ENCODE peak calls at places on chromosomes 4 and X, in nine cellular contexts. K, Z, S, W, A, R, C, I and P are unnamed samples.

GRCh38 chrX:27953161-27953560 is 28.1 kb downstream of the DCAF8L1 start:
- DNase-seq in R (no peak), A (no peak), S (no peak), I (no peak), C (no peak), K (no peak), W (no peak), Z (no peak), P (no peak)

GRCh38 chr4:89482248-89482647 is 174.6 kb upstream of the GPRIN3 start:
- DNase-seq in S (no peak), R (peak), I (peak), A (peak), K (peak), C (no peak), Z (peak), W (peak), P (peak)

GRCh38 chr4:628821-629635 is 3.7 kb downstream of the PDE6B start:
- DNase-seq in Z (no peak), R (no peak), W (no peak), I (no peak), K (no peak), S (no peak), A (no peak), C (no peak), P (no peak)

GRCh38 chr4:118177121-118177520 is 142.8 kb downstream of the NDST3 start:
- DNase-seq in A (no peak), Z (peak), R (no peak), K (peak), C (no peak), W (no peak), S (no peak), I (no peak), P (no peak)

GRCh38 chr4:124179521-124180186 is 532.9 kb downstream of the ANKRD50 start:
- DNase-seq in W (no peak), I (no peak), C (no peak), S (no peak), R (no peak), K (no peak), A (peak), Z (no peak), P (no peak)

GRCh38 chr4:145278341-145279121 is 98.1 kb upstream of the OTUD4 start:
- DNase-seq in C (no peak), K (peak), W (no peak), R (peak), S (no peak), A (no peak), I (no peak), Z (peak), P (peak)

GRCh38 chr4:101346312-101346561 is 1.1 kb downstream of the PPP3CA start:
- DNase-seq in W (no peak), I (no peak), K (no peak), Z (no peak), C (peak), S (peak), A (no peak), R (no peak), P (no peak)

GRCh38 chr4:80307183-80307735 is 28.3 kb upstream of the CFAP299 start:
- DNase-seq in I (no peak), K (peak), Z (peak), A (peak), R (peak), C (no peak), S (no peak), W (peak), P (no peak)

GRCh38 chr4:39662683-39663082 is 24.0 kb upstream of the SMIM14 start:
- DNase-seq in S (no peak), Z (no peak), A (no peak), R (no peak), W (no peak), K (no peak), C (no peak), I (no peak), P (no peak)

GRCh38 chr4:39729557-39729956 is 31.6 kb downstream of the UBE2K start:
- DNase-seq in Z (peak), I (no peak), S (no peak), R (peak), K (no peak), A (no peak), W (no peak), C (no peak), P (no peak)

GRCh38 chr4:148514041-148514440 is 71.8 kb upstream of the NR3C2 start:
- DNase-seq in W (no peak), I (peak), A (no peak), Z (no peak), R (peak), C (no peak), S (no peak), K (peak), P (no peak)

GRCh38 chrX:44874481-44875184 is 1.6 kb downstream of the KDM6A start:
- DNase-seq in W (peak), A (peak), C (peak), I (peak), S (peak), K (peak), Z (peak), R (peak), P (no peak)

GRCh38 chr4:156547891-156548290 is 423.7 kb downstream of the PDGFC start:
- DNase-seq in S (no peak), Z (no peak), W (no peak), I (no peak), R (no peak), K (peak), C (no peak), A (peak), P (no peak)

GRCh38 chr4:110091426-110091825 is 107.0 kb downstream of the ELOVL6 start:
- DNase-seq in W (no peak), C (no peak), I (peak), A (no peak), Z (peak), R (peak), K (peak), S (no peak), P (peak)

GRCh38 chr4:3518941-3519340 is 13.3 kb downstream of the LRPAP1 start:
- DNase-seq in W (no peak), K (no peak), Z (no peak), A (no peak), S (no peak), R (no peak), C (no peak), I (no peak), P (no peak)

GRCh38 chr4:153465583-153465921 is 608 bp upstream of the TMEM131L start:
- DNase-seq in W (peak), I (peak), R (peak), C (no peak), A (peak), Z (peak), K (peak), S (no peak), P (peak)

GRCh38 chrX:86946569-86946968 is 571.0 kb upstream of the KLHL4 start:
- DNase-seq in W (peak), A (peak), I (peak), C (no peak), Z (peak), K (peak), R (peak), S (no peak), P (no peak)

GRCh38 chrX:145410622-145411021 is 163.3 kb downstream of the SPANXN1 start:
- DNase-seq in A (no peak), Z (no peak), C (no peak), R (no peak), I (no peak), S (no peak), W (no peak), K (no peak), P (no peak)

GRCh38 chr4:89319756-89320155 is 12.2 kb upstream of the GPRIN3 start:
- DNase-seq in Z (no peak), C (no peak), R (no peak), K (no peak), I (no peak), W (no peak), A (no peak), S (no peak), P (no peak)

GRCh38 chr4:23903859-23904438 is 14.1 kb upstream of the PPARGC1A start:
- DNase-seq in I (no peak), W (no peak), S (no peak), K (no peak), A (no peak), C (no peak), R (no peak), Z (no peak), P (no peak)

GRCh38 chr4:52780627-52781354 is 29.6 kb upstream of the ERVMER34-1 start:
- DNase-seq in R (peak), W (peak), Z (no peak), C (no peak), I (no peak), K (peak), S (no peak), A (peak), P (no peak)

GRCh38 chr4:150126201-150126879 is 48.1 kb downstream of the DCLK2 start:
- DNase-seq in R (no peak), S (no peak), K (peak), C (no peak), I (peak), W (no peak), A (no peak), Z (peak), P (no peak)

GRCh38 chrX:103170216-103170615 is 44.7 kb upstream of the BEX4 start:
- DNase-seq in R (no peak), I (peak), K (peak), Z (no peak), W (no peak), A (no peak), C (no peak), S (no peak), P (no peak)

GRCh38 chrX:78997870-78998558 is 52.8 kb downstream of the P2RY10 start:
- DNase-seq in A (no peak), I (no peak), R (no peak), K (no peak), S (peak), C (peak), Z (no peak), W (no peak), P (no peak)

GRCh38 chr4:60216752-60217151 is 983.4 kb upstream of the ADGRL3 start:
- DNase-seq in S (no peak), R (peak), W (no peak), Z (peak), K (peak), C (no peak), I (no peak), A (peak), P (no peak)

GRCh38 chrX:13376857-13377441 is 57.1 kb upstream of the ATXN3L start:
- DNase-seq in S (no peak), K (peak), I (peak), C (no peak), A (peak), R (peak), Z (peak), W (no peak), P (peak)

GRCh38 chr4:1976416-1977352 is 32.1 kb downstream of the NELFA start:
- DNase-seq in C (no peak), K (no peak), R (no peak), W (no peak), Z (no peak), A (no peak), S (no peak), I (no peak), P (no peak)

GRCh38 chr4:57099363-57099762 is 10.8 kb downstream of the IGFBP7 start:
- DNase-seq in R (no peak), A (no peak), W (no peak), S (no peak), Z (no peak), K (no peak), I (no peak), C (no peak), P (no peak)

GRCh38 chr4:108395786-108396185 is 224.6 kb upstream of the RPL34 start:
- DNase-seq in Z (no peak), I (no peak), S (no peak), R (no peak), K (no peak), W (no peak), C (no peak), A (no peak), P (no peak)

GRCh38 chrX:105829006-105829405 is 6.7 kb downstream of the NRK start:
- DNase-seq in S (no peak), C (no peak), R (no peak), A (no peak), Z (peak), I (no peak), W (no peak), K (no peak), P (no peak)

GRCh38 chr4:79864470-79865190 is 208.4 kb downstream of the ANTXR2 start:
- DNase-seq in I (no peak), K (no peak), A (peak), Z (no peak), S (no peak), W (no peak), R (no peak), C (no peak), P (no peak)

GRCh38 chr4:95219109-95219508 is 329.7 kb downstream of the UNC5C start:
- DNase-seq in A (no peak), W (no peak), C (no peak), Z (peak), I (peak), R (no peak), S (no peak), K (no peak), P (no peak)

GRCh38 chr4:19580090-19580489 is 671.6 kb upstream of the SLIT2 start:
- DNase-seq in Z (peak), I (no peak), K (no peak), A (no peak), C (no peak), W (no peak), R (no peak), S (no peak), P (no peak)

GRCh38 chr4:140277576-140277975 is 95.9 kb upstream of the SCOC start:
- DNase-seq in S (no peak), R (no peak), Z (peak), A (no peak), I (no peak), K (no peak), W (no peak), C (no peak), P (no peak)

GRCh38 chr4:77202491-77202890 is 45.5 kb downstream of the CCNG2 start:
- DNase-seq in I (no peak), R (peak), S (no peak), Z (no peak), W (no peak), C (no peak), K (no peak), A (no peak), P (no peak)

GRCh38 chr4:55604996-55605395 is 13.0 kb upstream of the PDCL2 start:
- DNase-seq in S (no peak), Z (no peak), A (no peak), W (no peak), K (no peak), I (no peak), C (no peak), R (no peak), P (no peak)

GRCh38 chr4:155787113-155787710 is 28.4 kb downstream of the GUCY1B1 start:
- DNase-seq in K (peak), W (peak), R (peak), C (peak), S (no peak), A (peak), Z (peak), I (peak), P (peak)

GRCh38 chrX:14712096-14712495 is 160.8 kb downstream of the FANCB start:
- DNase-seq in Z (no peak), A (no peak), W (no peak), I (no peak), K (peak), S (no peak), R (no peak), C (no peak), P (peak)